ENCODE peak calls at places on chromosomes 12 and 14, in ten cellular contexts. S is MM.1S; O is IMR-90; Z is CD8-positive, alpha-beta T cell; H is DND-41; L is stomach; I is A549; C is gastrocnemius medialis; G is esophagus squamous epithelium; A is heart left ventricle. F is an unnamed sample.
A peak's percentile ranks its signal among the peaks of the same experiment; 100 is the strongest.

GRCh38 chr14:69620211-69620611 is 8.8 kb downstream of the SUSD6 start:
- DNase-seq in H (no peak), C (no peak), S (no peak), I (no peak), A (no peak), G (no peak), O (no peak), Z (no peak), L (no peak), F (no peak)

GRCh38 chr12:65960820-65961691 is 136.8 kb downstream of the HMGA2 start:
- DNase-seq in G (no peak), I (no peak), L (no peak), A (no peak), H (no peak), S (no peak), O (peak; percentile 53), Z (no peak), C (no peak), F (no peak)

GRCh38 chr12:108633534-108634224 is at the start of gene SELPLG:
- DNase-seq in I (no peak), Z (peak; percentile 92), A (peak; percentile 73), O (no peak), H (peak; percentile 90), C (peak; percentile 59), S (peak; percentile 95), L (peak; percentile 69), G (peak; percentile 67), F (peak; percentile 98)

GRCh38 chr14:54535126-54535525 is 25.4 kb downstream of the CGRRF1 start:
- DNase-seq in G (no peak), C (no peak), O (peak; percentile 10), A (no peak), I (no peak), Z (no peak), L (no peak), H (no peak), S (no peak), F (no peak)

GRCh38 chr14:59918824-59919581 is 941 bp upstream of the LRRC9 start:
- DNase-seq in O (peak; percentile 18), S (no peak), A (peak; percentile 26), L (no peak), Z (no peak), C (no peak), G (no peak), H (no peak), I (peak; percentile 28), F (no peak)

GRCh38 chr12:39610626-39611025 is 9.0 kb downstream of the ABCD2 start:
- DNase-seq in Z (no peak), L (no peak), A (no peak), S (no peak), I (no peak), C (no peak), G (no peak), H (no peak), O (no peak), F (no peak)

GRCh38 chr12:55938826-55939501 is 8.0 kb downstream of the DGKA start:
- DNase-seq in S (no peak), G (no peak), L (no peak), I (no peak), H (no peak), A (no peak), C (no peak), O (no peak), Z (no peak), F (no peak)

GRCh38 chr14:88170333-88170732 is 152.7 kb downstream of the KCNK10 start:
- DNase-seq in A (no peak), O (no peak), L (no peak), Z (no peak), G (no peak), S (no peak), I (no peak), H (no peak), C (no peak), F (no peak)

GRCh38 chr14:93984987-93985410 is 8.6 kb upstream of the ASB2 start:
- DNase-seq in A (no peak), Z (no peak), C (peak; percentile 95), O (peak; percentile 91), H (no peak), I (peak; percentile 76), S (no peak), L (no peak), G (no peak), F (no peak)

GRCh38 chr14:94401083-94401482 is 12.7 kb upstream of the SERPINA1 start:
- DNase-seq in G (no peak), O (peak; percentile 68), S (no peak), L (no peak), Z (no peak), H (no peak), A (no peak), I (no peak), C (no peak), F (no peak)

GRCh38 chr14:33682746-33683145 is 268.1 kb downstream of the EGLN3 start:
- DNase-seq in L (peak; percentile 26), Z (no peak), O (peak; percentile 40), I (no peak), C (peak; percentile 53), A (peak; percentile 68), G (no peak), H (no peak), S (no peak), F (no peak)

GRCh38 chr12:32307352-32307751 is 92.0 kb upstream of the FGD4 start:
- DNase-seq in H (no peak), I (no peak), S (no peak), Z (no peak), A (no peak), O (no peak), L (no peak), G (no peak), C (no peak), F (no peak)

GRCh38 chr12:125217308-125217707 is 152.1 kb downstream of the AACS start:
- DNase-seq in L (no peak), O (no peak), S (no peak), I (no peak), H (no peak), C (no peak), Z (no peak), G (no peak), A (no peak), F (no peak)

GRCh38 chr14:50855558-50855957 is 16.3 kb upstream of the ABHD12B start:
- DNase-seq in G (no peak), C (no peak), L (no peak), H (no peak), I (no peak), O (no peak), Z (no peak), S (no peak), A (no peak), F (no peak)

DNA sequence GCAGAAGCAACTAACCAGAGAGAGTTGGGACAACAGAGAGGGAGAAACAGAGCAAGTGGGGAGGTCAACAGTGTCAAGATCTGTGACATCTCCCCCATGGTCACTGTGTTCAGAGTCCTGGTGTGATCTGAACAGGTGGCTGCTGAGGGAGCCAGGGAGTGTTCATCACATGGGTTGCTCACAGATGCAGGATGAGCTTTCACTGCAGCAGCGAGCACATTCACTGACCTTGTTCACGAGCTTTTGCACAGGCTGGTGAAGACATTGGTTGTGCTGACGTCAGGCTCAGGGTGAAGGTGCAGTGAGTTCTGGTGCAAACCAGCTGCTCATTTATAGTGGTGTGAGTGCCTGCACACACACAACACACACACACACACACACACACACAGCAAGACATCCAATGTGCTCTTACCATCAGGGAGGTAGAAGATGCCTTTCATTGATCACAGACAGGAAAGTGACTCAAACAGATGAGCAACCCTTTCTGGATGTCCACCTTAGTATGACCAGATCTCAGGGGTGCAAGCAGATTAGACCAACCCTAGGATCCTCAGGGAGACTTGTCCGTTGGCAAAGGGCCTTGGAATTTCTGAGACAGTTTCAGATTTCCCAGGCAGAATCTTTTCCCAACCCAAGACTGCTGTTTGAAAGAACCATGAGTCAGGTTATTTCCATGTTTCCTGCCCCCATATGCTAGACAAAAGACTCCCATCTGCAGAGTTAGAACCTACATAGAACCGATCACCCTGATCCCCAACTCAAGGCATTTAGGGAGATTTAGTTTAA is 44.3 kb upstream of the OR10AD1 start:
- DNase-seq in Z (no peak), A (no peak), S (no peak), O (no peak), G (no peak), H (no peak), L (no peak), C (no peak), I (no peak), F (no peak)
- TF ChIP-seq CTCF in Z (no peak), A (no peak), S (no peak), O (no peak), G (no peak), H (no peak), L (no peak), C (no peak), I (no peak), F (no peak)

GRCh38 chr12:6346235-6346832 is 4.5 kb upstream of the TNFRSF1A start:
- DNase-seq in H (no peak), C (no peak), A (no peak), O (no peak), G (no peak), S (no peak), Z (no peak), I (no peak), L (no peak), F (no peak)
- H3K4me1 ChIP-seq in H (peaks cover 20% of the 10 kb centered on the region), C (peaks cover 19% of the 10 kb centered on the region), A (peaks cover 24% of the 10 kb centered on the region), O (peaks cover 23% of the 10 kb centered on the region), G (peaks cover 64% of the 10 kb centered on the region), S (peaks cover 21% of the 10 kb centered on the region), Z (peaks cover 48% of the 10 kb centered on the region), I (peaks cover 49% of the 10 kb centered on the region), L (peaks cover 73% of the 10 kb centered on the region), F (peaks cover 41% of the 10 kb centered on the region)

GRCh38 chr12:102957339-102958050 is at the start of gene ASCL1:
- DNase-seq in S (peak; percentile 34), Z (no peak), O (peak; percentile 10), L (no peak), H (no peak), A (no peak), C (no peak), G (no peak), I (no peak), F (no peak)
- H3K4me3 ChIP-seq in S (peak within 1 kb of the TSS; percentile 55), Z (no peak within 1 kb of the TSS), O (peak within 1 kb of the TSS; percentile 33), L (peak within 1 kb of the TSS; percentile 53), H (no peak within 1 kb of the TSS), A (peak within 1 kb of the TSS; percentile 43), C (peak within 1 kb of the TSS; percentile 25), G (peak within 1 kb of the TSS; percentile 59), I (peak within 1 kb of the TSS; percentile 53), F (peak within 1 kb of the TSS; percentile 48)

GRCh38 chr12:1533602-1534304 is 60.6 kb downstream of the FBXL14 start:
- DNase-seq in H (peak; percentile 38), Z (peak; percentile 63), A (no peak), G (no peak), L (no peak), O (peak; percentile 43), C (no peak), S (peak; percentile 94), I (no peak), F (no peak)

GRCh38 chr12:1532796-1533195 is 61.6 kb downstream of the FBXL14 start:
- DNase-seq in O (no peak), Z (no peak), L (no peak), G (no peak), S (peak; percentile 28), H (no peak), C (no peak), I (no peak), A (no peak), F (no peak)

GRCh38 chr12:1533205-1533601 is 61.2 kb downstream of the FBXL14 start:
- DNase-seq in Z (peak; percentile 56), S (peak; percentile 79), G (no peak), L (no peak), C (no peak), H (no peak), A (no peak), I (no peak), O (no peak), F (no peak)

GRCh38 chr12:1536817-1537216 is 57.6 kb downstream of the FBXL14 start:
- DNase-seq in C (no peak), A (no peak), G (no peak), S (no peak), I (no peak), Z (no peak), O (peak; percentile 42), H (no peak), L (no peak), F (no peak)

GRCh38 chr12:1534708-1535107 is 59.7 kb downstream of the FBXL14 start:
- DNase-seq in O (no peak), I (no peak), C (no peak), S (peak; percentile 83), G (no peak), A (no peak), H (no peak), L (no peak), Z (no peak), F (no peak)
- TF ChIP-seq CTCF in O (no peak), I (no peak), C (no peak), S (no peak), G (no peak), A (no peak), H (no peak), L (no peak), Z (no peak), F (no peak)

F was measured in spleen.